ENCODE peak calls at places on chromosomes 7 and 10, in four cellular contexts. I is GM10248, O is nephron progenitor cell, D is heart right ventricle. C is an unnamed sample.

GRCh38 chr10:10527861-10528562 is 489.7 kb upstream of the CELF2 start:
- DNase-seq in D (no peak), I (no peak), O (no peak), C (no peak)

GRCh38 chr10:24457661-24458318 is 248.9 kb downstream of the KIAA1217 start:
- DNase-seq in O (no peak), I (no peak), D (no peak), C (no peak)

GRCh38 chr7:102024005-102024768 is 206.8 kb downstream of the CUX1 start:
- DNase-seq in I (no peak), O (no peak), D (no peak), C (no peak)

GRCh38 chr7:83362786-83363185 is 200.1 kb upstream of the PCLO start:
- DNase-seq in I (no peak), O (no peak), D (no peak), C (no peak)

GRCh38 chr10:104472505-104472904 is 118.9 kb downstream of the CFAP58 start:
- DNase-seq in O (no peak), D (no peak), I (no peak), C (no peak)

GRCh38 chr7:86815556-86815955 is 171.8 kb downstream of the GRM3 start:
- DNase-seq in I (no peak), D (no peak), O (no peak), C (no peak)

GRCh38 chr7:74187915-74188675 is 13.9 kb downstream of the EIF4H start:
- DNase-seq in D (no peak), O (no peak), I (no peak), C (no peak)

GRCh38 chr10:11165591-11166543 is 148.2 kb downstream of the CELF2 start:
- DNase-seq in O (peak), I (peak), D (peak), C (peak)

GRCh38 chr7:107463139-107464078 is 6.4 kb upstream of the GPR22 start:
- DNase-seq in D (peak), I (peak), O (peak), C (peak)

GRCh38 chr10:35089641-35090161 is 440 bp downstream of the CUL2 start:
- DNase-seq in I (peak), O (no peak), D (no peak), C (peak)

GRCh38 chr10:14534152-14534551 is 203.4 kb upstream of the FRMD4A start:
- DNase-seq in D (no peak), O (no peak), I (no peak), C (no peak)

GRCh38 chr10:47158116-47159071 is 141.6 kb upstream of the GDF10 start:
- DNase-seq in O (no peak), I (no peak), D (no peak), C (no peak)

GRCh38 chr10:126376956-126377355 is 11.3 kb downstream of the ADAM12 start:
- DNase-seq in D (no peak), I (no peak), O (no peak), C (no peak)

GRCh38 chr7:157715938-157716280 is 379.1 kb downstream of the DNAJB6 start:
- DNase-seq in O (no peak), I (no peak), D (no peak), C (no peak)

GRCh38 chr7:149735779-149736477 is 37.5 kb downstream of the ZNF467 start:
- DNase-seq in O (no peak), D (no peak), I (no peak), C (no peak)

GRCh38 chr7:151798851-151799428 is 78.0 kb downstream of the PRKAG2 start:
- DNase-seq in I (no peak), D (no peak), O (no peak), C (no peak)

GRCh38 chr7:150357277-150357676 is 11.3 kb upstream of the REPIN1 start:
- DNase-seq in D (no peak), I (no peak), O (no peak), C (no peak)

GRCh38 chr7:34330308-34330707 is 327.7 kb upstream of the NPSR1 start:
- DNase-seq in I (no peak), O (no peak), D (no peak), C (no peak)

GRCh38 chr10:108957681-108958080 is 965.6 kb downstream of the XPNPEP1 start:
- DNase-seq in I (no peak), D (no peak), O (no peak), C (no peak)

GRCh38 chr10:114868801-114869200 is 47.2 kb downstream of the FHIP2A start:
- DNase-seq in O (no peak), I (no peak), D (no peak), C (no peak)

DNA sequence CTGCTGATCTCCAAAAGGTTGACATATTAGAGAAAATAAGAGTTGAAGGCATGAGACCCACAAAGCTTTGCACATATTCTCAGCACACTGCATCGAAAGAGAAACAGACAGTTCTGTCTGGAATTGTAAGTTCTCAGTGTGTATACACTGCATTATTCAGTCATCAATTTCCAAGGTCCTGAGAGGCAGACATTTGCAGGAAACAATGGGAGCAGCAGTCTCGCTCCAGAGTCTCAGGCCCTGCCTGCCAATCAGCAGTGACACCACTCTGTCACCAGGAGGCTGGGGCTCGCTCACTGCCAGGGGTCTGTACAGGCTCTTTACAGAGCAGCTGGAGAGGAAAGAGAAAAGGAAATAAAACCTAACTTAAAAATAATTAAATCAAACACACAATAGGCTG is 36.3 kb downstream of the JAZF1 start:
- DNase-seq in O (peak), D (no peak), I (no peak), C (no peak)
- TF ChIP-seq CTCF in O (peak), D (no peak), I (no peak), C (no peak)

GRCh38 chr7:53983505-53983904 is 558.7 kb upstream of the VSTM2A start:
- DNase-seq in O (no peak), D (peak), I (no peak), C (no peak)
- TF ChIP-seq CTCF in O (no peak), D (no peak), I (no peak), C (no peak)

GRCh38 chr10:6722616-6723004 is 142.5 kb upstream of the PRKCQ start:
- DNase-seq in I (no peak), O (no peak), D (no peak), C (no peak)

GRCh38 chr10:6716521-6716920 is 136.4 kb upstream of the PRKCQ start:
- DNase-seq in O (no peak), D (no peak), I (no peak), C (no peak)

GRCh38 chr10:6721964-6722615 is 142.0 kb upstream of the PRKCQ start:
- DNase-seq in D (peak), I (no peak), O (no peak), C (no peak)

GRCh38 chr10:6726924-6727323 is 146.8 kb upstream of the PRKCQ start:
- DNase-seq in O (no peak), I (no peak), D (no peak), C (no peak)

DNA sequence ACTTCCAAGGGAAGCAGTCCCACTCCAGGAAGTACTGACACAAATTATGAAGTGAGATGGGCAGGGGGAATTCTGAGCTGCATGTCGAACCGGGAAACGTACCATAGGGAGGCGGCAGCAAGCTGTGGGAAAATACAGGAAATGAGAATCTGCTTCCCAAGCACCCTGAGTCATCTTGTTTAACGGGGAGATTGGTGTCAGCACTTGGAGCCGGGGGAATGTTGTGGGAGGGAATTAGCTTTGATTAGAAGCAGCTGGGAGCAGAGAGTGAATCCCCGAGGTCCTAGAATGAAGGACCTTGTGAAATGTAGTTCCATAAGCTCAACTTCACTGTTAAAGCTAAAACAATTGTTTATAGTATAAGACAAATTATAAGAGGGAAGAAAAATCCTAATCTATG is 141.4 kb upstream of the PRKCQ start:
- DNase-seq in D (peak), O (no peak), I (no peak), C (no peak)
- TF ChIP-seq CTCF in D (no peak), O (no peak), I (no peak), C (no peak)

GRCh38 chr7:93601363-93601762 is 26.8 kb upstream of the CALCR start:
- DNase-seq in O (no peak), I (no peak), D (no peak), C (no peak)
- TF ChIP-seq CTCF in O (no peak), I (no peak), D (no peak), C (no peak)

GRCh38 chr10:97531401-97531985 is 32.8 kb downstream of the UBTD1 start:
- DNase-seq in O (no peak), I (no peak), D (no peak), C (no peak)
- TF ChIP-seq CTCF in O (no peak), I (no peak), D (no peak), C (no peak)